ENCODE peak calls at places on chromosomes 13 and 19, in six cellular contexts. A, M, N, K, X and D are unnamed samples.

GRCh38 chr19:33216198-33216830 is 9.3 kb downstream of the SLC7A10 start:
- DNase-seq in A (no peak), M (no peak), N (no peak), K (no peak), X (no peak), D (no peak)

GRCh38 chr13:46403851-46404731 is 17.0 kb upstream of the RUBCNL start:
- DNase-seq in A (no peak), M (no peak), N (no peak), K (no peak), X (no peak), D (peak)

GRCh38 chr13:98707309-98707999 is 45.0 kb downstream of the SLC15A1 start:
- DNase-seq in A (no peak), M (no peak), N (no peak), K (no peak), X (no peak), D (no peak)

GRCh38 chr19:44824758-44825157 is 15.9 kb downstream of the BCAM start:
- DNase-seq in A (no peak), M (no peak), N (no peak), K (no peak), X (peak), D (no peak)

GRCh38 chr13:26964278-26965057 is 203.9 kb upstream of the GPR12 start:
- DNase-seq in A (no peak), M (no peak), N (no peak), K (no peak), X (peak), D (no peak)

GRCh38 chr19:45470147-45471081 is 2.6 kb downstream of the FOSB start:
- DNase-seq in A (no peak), M (no peak), N (peak), K (peak), X (peak), D (no peak)

GRCh38 chr13:99193152-99193551 is 7.5 kb upstream of the UBAC2 start:
- DNase-seq in A (no peak), M (no peak), N (no peak), K (no peak), X (no peak), D (no peak)

GRCh38 chr13:90686438-90686837 is 661.0 kb upstream of the MIR17HG start:
- DNase-seq in A (no peak), M (no peak), N (no peak), K (peak), X (no peak), D (no peak)

GRCh38 chr13:84870190-84870589 is 929.0 kb downstream of the SLITRK6 start:
- DNase-seq in A (no peak), M (no peak), N (no peak), K (no peak), X (no peak), D (no peak)

GRCh38 chr19:40458597-40458974 is 7.0 kb downstream of the BLVRB start:
- DNase-seq in A (no peak), M (no peak), N (no peak), K (no peak), X (no peak), D (no peak)

GRCh38 chr19:58097783-58098681 is at the start of gene ZSCAN18:
- DNase-seq in A (peak), M (peak), N (peak), K (peak), X (peak), D (peak)

GRCh38 chr19:18109731-18110671 is 12.4 kb downstream of the MAST3 start:
- DNase-seq in A (peak), M (peak), N (peak), K (no peak), X (peak), D (peak)

GRCh38 chr13:46383383-46383782 is 3.7 kb downstream of the RUBCNL start:
- DNase-seq in A (no peak), M (no peak), N (no peak), K (no peak), X (no peak), D (no peak)

GRCh38 chr13:106534844-106535551 is 464 bp downstream of the EFNB2 start:
- DNase-seq in A (peak), M (peak), N (peak), K (no peak), X (no peak), D (peak)

GRCh38 chr13:51848674-51849073 is 3.7 kb upstream of the TMEM272 start:
- DNase-seq in A (no peak), M (no peak), N (no peak), K (no peak), X (no peak), D (no peak)

GRCh38 chr13:28719656-28720055 is 886 bp upstream of the SLC46A3 start:
- DNase-seq in A (no peak), M (no peak), N (no peak), K (peak), X (no peak), D (no peak)

GRCh38 chr19:38211779-38212178 is 12.2 kb downstream of the DPF1 start:
- DNase-seq in A (no peak), M (no peak), N (no peak), K (no peak), X (no peak), D (no peak)

GRCh38 chr19:13024958-13025653 is 29.8 kb downstream of the NFIX start:
- DNase-seq in A (no peak), M (no peak), N (no peak), K (no peak), X (no peak), D (no peak)

GRCh38 chr13:111184685-111185401 is 69.7 kb downstream of the ARHGEF7 start:
- DNase-seq in A (no peak), M (no peak), N (no peak), K (no peak), X (no peak), D (peak)

GRCh38 chr13:33274264-33274663 is 11.3 kb downstream of the STARD13 start:
- DNase-seq in A (no peak), M (no peak), N (no peak), K (no peak), X (no peak), D (no peak)

GRCh38 chr19:18868380-18869230 is 27.4 kb downstream of the CERS1 start:
- DNase-seq in A (no peak), M (no peak), N (no peak), K (no peak), X (no peak), D (no peak)

GRCh38 chr13:33509642-33510229 is 224.2 kb upstream of the STARD13 start:
- DNase-seq in A (no peak), M (peak), N (no peak), K (no peak), X (peak), D (no peak)

GRCh38 chr19:42397315-42398166 is 7.4 kb upstream of the CNFN start:
- DNase-seq in A (no peak), M (no peak), N (no peak), K (no peak), X (no peak), D (no peak)

GRCh38 chr13:31920301-31920818 is 111.2 kb upstream of the FRY start:
- DNase-seq in A (no peak), M (no peak), N (no peak), K (no peak), X (no peak), D (no peak)

GRCh38 chr13:40598599-40598998 is 67.8 kb downstream of the FOXO1 start:
- DNase-seq in A (no peak), M (no peak), N (no peak), K (no peak), X (no peak), D (no peak)

GRCh38 chr13:48648446-48648845 is 5.3 kb upstream of the CYSLTR2 start:
- DNase-seq in A (no peak), M (no peak), N (no peak), K (no peak), X (no peak), D (no peak)

GRCh38 chr13:97975280-97975850 is 21.9 kb downstream of the IPO5 start:
- DNase-seq in A (no peak), M (no peak), N (no peak), K (peak), X (no peak), D (no peak)

GRCh38 chr13:23513460-23513859 is 56.8 kb upstream of the TNFRSF19 start:
- DNase-seq in A (no peak), M (no peak), N (no peak), K (no peak), X (no peak), D (no peak)

GRCh38 chr13:23510979-23511735 is 59.1 kb upstream of the TNFRSF19 start:
- DNase-seq in A (peak), M (no peak), N (no peak), K (no peak), X (no peak), D (peak)

GRCh38 chr13:23515116-23515515 is 55.1 kb upstream of the TNFRSF19 start:
- DNase-seq in A (no peak), M (no peak), N (no peak), K (no peak), X (no peak), D (no peak)

GRCh38 chr13:23514076-23514475 is 56.1 kb upstream of the TNFRSF19 start:
- DNase-seq in A (no peak), M (no peak), N (no peak), K (no peak), X (no peak), D (no peak)

GRCh38 chr13:23512762-23513395 is 57.3 kb upstream of the TNFRSF19 start:
- DNase-seq in A (no peak), M (no peak), N (no peak), K (no peak), X (no peak), D (no peak)
- TF ChIP-seq CTCF in A (no peak), M (no peak), N (no peak), K (no peak), X (peak), D (no peak)

GRCh38 chr13:95745752-95746151 is 68.8 kb downstream of the DNAJC3 start:
- DNase-seq in A (no peak), M (no peak), N (no peak), K (no peak), X (no peak), D (no peak)
- TF ChIP-seq CTCF in A (peak), M (no peak), N (peak), K (no peak), X (no peak), D (no peak)

DNA sequence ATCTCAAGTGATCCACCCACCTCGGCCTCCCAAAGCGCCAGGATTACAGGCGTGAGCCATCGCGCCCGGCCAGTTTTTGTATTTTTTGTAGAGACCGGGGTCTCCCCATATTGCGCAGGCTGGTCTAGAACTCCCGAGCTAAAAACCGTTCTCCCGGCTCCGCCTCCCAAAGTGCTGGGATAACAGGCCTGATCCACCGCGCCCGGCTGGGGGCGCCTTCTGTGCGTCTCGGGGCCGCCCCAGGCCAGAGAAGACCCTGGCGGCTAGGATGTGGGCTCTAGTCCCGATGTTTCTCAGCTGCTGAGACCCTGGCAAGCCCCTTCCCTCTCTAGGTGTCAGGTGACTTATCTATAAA is 3.6 kb downstream of the ARHGAP45 start:
- DNase-seq in A (no peak), M (no peak), N (no peak), K (no peak), X (no peak), D (no peak)
- TF ChIP-seq CTCF in A (no peak), M (no peak), N (no peak), K (no peak), X (no peak), D (no peak)

GRCh38 chr19:14113762-14114414 is 3.7 kb downstream of the PRKACA start:
- DNase-seq in A (peak), M (no peak), N (peak), K (no peak), X (no peak), D (no peak)

GRCh38 chr19:14115761-14116160 is 1.8 kb downstream of the PRKACA start:
- DNase-seq in A (no peak), M (no peak), N (no peak), K (no peak), X (no peak), D (no peak)

GRCh38 chr19:14116525-14116917 is 1.0 kb downstream of the PRKACA start:
- DNase-seq in A (no peak), M (no peak), N (no peak), K (no peak), X (no peak), D (no peak)

GRCh38 chr19:14114439-14114838 is 3.1 kb downstream of the PRKACA start:
- DNase-seq in A (no peak), M (no peak), N (no peak), K (no peak), X (no peak), D (no peak)

DNA sequence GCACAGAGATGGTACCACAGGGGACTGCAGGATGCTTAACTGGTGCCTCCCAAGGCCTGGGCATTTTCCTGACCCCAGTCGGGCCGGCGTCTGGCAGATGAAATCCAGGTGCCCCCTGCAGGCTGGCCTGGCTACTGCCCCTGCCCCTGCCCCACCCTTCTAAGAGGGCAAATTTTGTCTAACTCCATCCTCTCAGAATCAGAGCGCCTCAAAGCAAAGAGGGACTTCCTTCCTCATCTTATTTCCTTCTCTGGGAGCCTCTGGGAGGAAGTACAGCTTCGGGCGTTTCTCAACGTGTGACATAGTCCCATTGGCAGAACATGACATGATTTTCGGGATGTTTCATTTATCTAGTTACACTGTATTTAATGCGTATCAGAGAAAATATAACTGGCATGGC is 2.7 kb downstream of the PRKACA start:
- DNase-seq in A (peak), M (peak), N (no peak), K (no peak), X (peak), D (peak)
- TF ChIP-seq CTCF in A (peak), M (peak), N (peak), K (no peak), X (peak), D (peak)

GRCh38 chr13:62038214-62038613 is 622.6 kb upstream of the PCDH20 start:
- DNase-seq in A (no peak), M (no peak), N (no peak), K (no peak), X (no peak), D (peak)
- TF ChIP-seq CTCF in A (no peak), M (no peak), N (no peak), K (no peak), X (no peak), D (no peak)

GRCh38 chr13:44147648-44148047 is 226.0 kb upstream of the SERP2 start:
- DNase-seq in A (no peak), M (no peak), N (no peak), K (no peak), X (no peak), D (no peak)

GRCh38 chr13:44148159-44148929 is 225.3 kb upstream of the SERP2 start:
- DNase-seq in A (no peak), M (no peak), N (no peak), K (no peak), X (no peak), D (no peak)

GRCh38 chr13:44151474-44151873 is 222.2 kb upstream of the SERP2 start:
- DNase-seq in A (no peak), M (no peak), N (no peak), K (no peak), X (no peak), D (no peak)

GRCh38 chr13:44147222-44147621 is 226.4 kb upstream of the SERP2 start:
- DNase-seq in A (no peak), M (no peak), N (no peak), K (no peak), X (no peak), D (no peak)

DNA sequence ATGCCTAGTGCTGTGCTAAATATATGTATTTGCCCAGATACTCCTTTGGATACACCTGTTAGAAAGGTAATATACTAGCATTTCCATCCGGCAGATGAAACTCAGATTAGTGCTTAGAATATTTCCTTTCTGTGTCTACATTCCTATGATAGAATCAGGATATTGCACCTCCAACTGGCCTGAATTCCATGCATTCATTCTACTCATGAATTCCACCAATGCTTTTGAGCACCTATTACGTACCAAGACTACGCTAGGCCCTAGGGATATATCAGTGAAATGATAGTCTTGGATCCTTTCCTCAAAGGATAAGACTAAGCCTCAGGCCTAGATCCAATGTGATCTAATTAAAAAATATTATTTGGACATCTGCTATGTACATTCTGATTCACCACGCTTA is 223.8 kb upstream of the SERP2 start:
- DNase-seq in A (no peak), M (no peak), N (no peak), K (no peak), X (no peak), D (no peak)
- TF ChIP-seq CTCF in A (no peak), M (no peak), N (no peak), K (no peak), X (no peak), D (no peak)

GRCh38 chr13:101146101-101146898 is 270.0 kb downstream of the NALCN start:
- DNase-seq in A (no peak), M (no peak), N (no peak), K (no peak), X (no peak), D (no peak)

GRCh38 chr13:101150998-101151397 is 265.3 kb downstream of the NALCN start:
- DNase-seq in A (peak), M (no peak), N (no peak), K (no peak), X (no peak), D (no peak)

GRCh38 chr13:101152184-101152583 is 264.1 kb downstream of the NALCN start:
- DNase-seq in A (no peak), M (no peak), N (no peak), K (no peak), X (no peak), D (no peak)

GRCh38 chr13:101144808-101145419 is 271.4 kb downstream of the NALCN start:
- DNase-seq in A (no peak), M (no peak), N (peak), K (peak), X (no peak), D (peak)

GRCh38 chr13:101149735-101150380 is 266.4 kb downstream of the NALCN start:
- DNase-seq in A (peak), M (no peak), N (no peak), K (no peak), X (no peak), D (no peak)
- TF ChIP-seq CTCF in A (peak), M (no peak), N (peak), K (no peak), X (no peak), D (peak)

DNA sequence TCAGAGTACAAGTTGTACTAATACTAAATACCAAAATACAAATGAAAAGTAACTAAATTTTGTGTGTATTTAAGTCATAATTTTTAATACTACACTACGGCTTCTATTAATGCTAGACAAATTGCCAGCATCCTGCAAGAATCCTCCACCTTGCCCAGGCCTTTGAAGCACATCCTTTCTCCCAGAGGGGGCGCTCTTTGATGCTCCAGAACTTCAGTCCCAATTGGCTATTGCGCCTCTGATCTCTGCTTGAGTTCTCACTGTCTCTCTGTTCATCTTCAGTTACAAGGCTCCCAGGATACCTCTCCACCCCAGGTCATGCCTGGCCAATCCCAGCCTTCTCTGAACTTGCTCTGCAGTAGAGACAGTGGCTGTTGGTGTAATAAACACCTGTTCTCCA is 141.0 kb downstream of the DCLK1 start:
- DNase-seq in A (no peak), M (no peak), N (no peak), K (no peak), X (no peak), D (no peak)
- TF ChIP-seq CTCF in A (peak), M (no peak), N (peak), K (no peak), X (no peak), D (no peak)